ENCODE peak calls at places on chromosomes 7 and 10, in nine cellular contexts. S is testis; U is hepatic stellate cell; N is stimulated activated CD4-positive, alpha-beta T cell treated with anti-CD3 and anti-CD28 coated beads, TNF-alpha, amount 100 ng/mL, for 4 hours; F is NCI-H460; B is GM04504; T is GM13976; W is GM13977; K is NCI-H1092 treated with DMSO at 0.1 percent for 48 hours. Z is an unnamed sample.

GRCh38 chr10:114306116-114306973 is 67.3 kb downstream of the VWA2 start:
- DNase-seq in S (no peak), U (peak), N (no peak), F (no peak), B (peak), T (no peak), W (no peak), K (no peak), Z (no peak)

GRCh38 chr10:5594271-5595036 is 69.7 kb downstream of the CALML3 start:
- DNase-seq in S (no peak), U (no peak), N (no peak), F (no peak), B (peak), T (no peak), W (no peak), K (no peak), Z (no peak)

GRCh38 chr7:117323585-117323876 is 673 bp upstream of the WNT2 start:
- DNase-seq in S (no peak), U (no peak), N (no peak), F (no peak), B (no peak), T (no peak), W (no peak), K (no peak), Z (no peak)

GRCh38 chr10:95531994-95532399 is 29.2 kb downstream of the SORBS1 start:
- DNase-seq in S (no peak), U (no peak), N (no peak), F (no peak), B (no peak), T (peak), W (peak), K (no peak), Z (peak)

GRCh38 chr7:148540041-148540738 is 50.4 kb upstream of the C7orf33 start:
- DNase-seq in S (no peak), U (peak), N (no peak), F (no peak), B (peak), T (no peak), W (no peak), K (no peak), Z (no peak)

GRCh38 chr7:97982647-97983046 is 7.3 kb downstream of the OCM2 start:
- DNase-seq in S (no peak), U (no peak), N (no peak), F (no peak), B (no peak), T (no peak), W (no peak), K (peak), Z (no peak)

GRCh38 chr7:134290286-134290685 is 26.4 kb downstream of the SLC35B4 start:
- DNase-seq in S (no peak), U (peak), N (no peak), F (no peak), B (no peak), T (no peak), W (no peak), K (no peak), Z (no peak)

GRCh38 chr10:23314835-23315239 is 29.8 kb downstream of the C10orf67 start:
- DNase-seq in S (peak), U (peak), N (peak), F (peak), B (peak), T (peak), W (peak), K (peak), Z (peak)

GRCh38 chr7:128035712-128036111 is 4.5 kb upstream of the LRRC4 start:
- DNase-seq in S (no peak), U (peak), N (no peak), F (peak), B (no peak), T (no peak), W (peak), K (peak), Z (no peak)